ENCODE peak calls at places on chromosomes 5 and 9, in four cellular contexts. A, I, M and T are unnamed samples. For H3K4me1, the result is how much of the 10 kb centered on the place peaks cover.

GRCh38 chr5:181222630-181223040 is 446 bp upstream of the TRIM41 start:
- DNase-seq in A (no peak), M (no peak), I (no peak), T (no peak)

GRCh38 chr9:18438300-18438925 is 35.5 kb upstream of the ADAMTSL1 start:
- DNase-seq in A (peak), M (peak), I (no peak), T (peak)

GRCh38 chr5:138354926-138355378 is 2.5 kb downstream of the KDM3B start:
- DNase-seq in I (peak), A (no peak), M (no peak), T (peak)

GRCh38 chr5:136559651-136560050 is 194.3 kb upstream of the TRPC7 start:
- DNase-seq in M (no peak), A (no peak), I (no peak), T (no peak)

GRCh38 chr9:117704597-117704996 is 394 bp downstream of the TLR4 start:
- DNase-seq in M (no peak), I (no peak), A (no peak), T (no peak)

GRCh38 chr5:14156611-14157493 is 13.7 kb downstream of the TRIO start:
- DNase-seq in A (peak), I (no peak), M (no peak), T (no peak)

GRCh38 chr9:100084145-100084478 is 14.7 kb downstream of the ERP44 start:
- DNase-seq in I (no peak), M (no peak), A (no peak), T (no peak)

GRCh38 chr5:132473019-132473531 is 17.5 kb downstream of the IRF1 start:
- DNase-seq in I (no peak), A (no peak), M (peak), T (peak)

GRCh38 chr9:82583524-82583923 is 479.4 kb downstream of the RASEF start:
- DNase-seq in A (no peak), I (peak), M (no peak), T (no peak)

GRCh38 chr5:133974142-133974541 is 5.7 kb upstream of the C5orf15 start:
- DNase-seq in I (no peak), M (no peak), A (no peak), T (no peak)

GRCh38 chr9:116049506-116049905 is 104.1 kb upstream of the PAPPA start:
- DNase-seq in M (no peak), I (no peak), A (no peak), T (no peak)

GRCh38 chr5:80408475-80408875 is 611 bp downstream of the ZFYVE16 start:
- DNase-seq in I (peak), A (peak), M (peak), T (peak)

GRCh38 chr9:133862585-133863041 is 124.5 kb upstream of the SARDH start:
- DNase-seq in I (peak), M (peak), A (peak), T (no peak)

GRCh38 chr5:157050050-157050449 is 8.9 kb downstream of the HAVCR1 start:
- DNase-seq in M (no peak), I (no peak), A (no peak), T (no peak)

GRCh38 chr5:172640822-172641358 is at the start of gene NEURL1B:
- DNase-seq in M (peak), I (peak), A (peak), T (peak)

GRCh38 chr9:34992376-34992951 is 2.9 kb downstream of the DNAJB5 start:
- DNase-seq in A (no peak), M (peak), I (peak), T (no peak)

GRCh38 chr9:73423891-73424290 is 272.2 kb downstream of the ANXA1 start:
- DNase-seq in A (no peak), M (no peak), I (no peak), T (no peak)

GRCh38 chr9:107282759-107283620 is at the start of gene RAD23B:
- DNase-seq in I (peak), A (peak), M (peak), T (peak)
- TF ChIP-seq POLR2A in I (peak), A (peak), M (no peak), T (peak)

GRCh38 chr5:52769061-52769460 is 18.7 kb upstream of the ITGA1 start:
- DNase-seq in A (no peak), I (no peak), M (no peak), T (no peak)

GRCh38 chr5:52770287-52770939 is 17.3 kb upstream of the ITGA1 start:
- DNase-seq in I (no peak), A (no peak), M (no peak), T (no peak)

GRCh38 chr5:52772668-52773067 is 15.0 kb upstream of the ITGA1 start:
- DNase-seq in A (no peak), M (no peak), I (no peak), T (no peak)

GRCh38 chr5:52773342-52773741 is 14.4 kb upstream of the ITGA1 start:
- DNase-seq in A (no peak), M (no peak), I (no peak), T (no peak)

GRCh38 chr5:52771343-52772039 is 16.2 kb upstream of the ITGA1 start:
- DNase-seq in A (no peak), M (no peak), I (no peak), T (no peak)
- H3K4me1 ChIP-seq in A (under half), M (under half), I (under half), T (under half)

DNA sequence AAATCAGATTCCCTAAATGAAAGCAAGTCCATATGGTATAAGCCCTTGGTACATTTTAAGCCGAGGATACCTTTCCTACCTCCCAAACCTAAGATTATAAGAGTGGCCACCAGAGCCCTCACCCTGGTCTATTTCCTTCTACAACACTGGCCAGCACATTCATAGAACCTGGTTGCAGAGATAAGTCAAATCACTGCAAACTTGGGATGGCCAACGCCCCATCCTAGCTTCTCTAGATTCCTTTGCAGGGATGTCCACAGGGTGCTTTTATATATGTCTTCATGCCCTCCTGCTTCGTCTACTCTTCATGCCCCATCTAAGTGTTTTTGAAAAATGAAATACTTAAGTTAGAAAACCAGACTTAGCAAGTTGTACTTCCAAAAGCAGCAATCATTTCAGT is 41.8 kb downstream of the SH3RF2 start:
- DNase-seq in A (no peak), M (no peak), I (no peak), T (no peak)
- H3K27ac ChIP-seq in A (no peak), M (no peak), I (no peak), T (peak)

DNA sequence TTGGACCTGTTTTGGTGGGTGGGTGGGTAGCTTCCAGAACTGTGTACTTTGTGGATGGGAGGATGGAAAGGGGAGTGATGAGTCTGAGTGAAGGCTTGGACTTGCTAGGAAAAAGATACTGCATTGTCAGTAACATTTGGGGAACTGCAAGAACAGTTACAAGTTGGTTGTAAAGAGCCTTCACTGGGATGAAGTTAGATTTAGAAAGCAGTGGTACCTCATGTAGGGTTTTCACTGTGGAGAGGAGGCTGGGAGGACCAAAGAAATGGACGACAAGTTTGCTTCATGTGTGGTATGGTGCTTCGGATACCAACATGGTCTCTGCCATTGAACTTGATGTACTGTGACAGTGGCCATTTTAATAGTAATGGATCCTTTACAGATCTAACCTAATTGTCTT is 50.3 kb downstream of the RAD23B start:
- DNase-seq in A (no peak), M (no peak), I (no peak), T (no peak)
- TF ChIP-seq POLR2A in A (no peak), M (no peak), I (no peak), T (no peak)

DNA sequence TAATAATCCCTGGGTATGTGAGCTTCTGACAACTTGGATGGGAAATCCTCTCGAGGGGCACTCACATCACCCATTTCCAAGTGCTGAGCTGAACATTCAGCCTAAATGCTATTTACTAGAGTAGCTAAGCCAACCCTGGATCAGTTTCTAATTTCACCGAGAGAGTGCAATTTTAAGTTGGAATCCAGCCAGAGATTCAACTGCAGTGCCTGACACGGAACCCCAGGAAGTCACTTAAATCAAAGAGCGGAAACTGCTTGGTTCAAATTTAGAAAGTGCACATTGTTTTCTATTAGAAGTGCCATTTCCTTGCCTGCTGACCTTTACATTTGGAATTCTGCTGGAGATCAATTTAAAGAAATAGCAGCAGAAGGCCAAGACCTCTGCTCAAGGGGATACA is 8.8 kb downstream of the SPRY4 start:
- DNase-seq in I (no peak), M (no peak), A (no peak), T (peak)
- H3K4me1 ChIP-seq in I (under half), M (half or more), A (under half), T (under half)

GRCh38 chr5:35877655-35878054 is 21.0 kb downstream of the IL7R start:
- DNase-seq in M (no peak), I (no peak), A (no peak), T (no peak)
- H3K27ac ChIP-seq in M (no peak), I (no peak), A (no peak), T (no peak)